ENCODE peak calls at places on chromosomes 7 and 10, in six cellular contexts. X, B, N, G, S and I are unnamed samples. For H3K27me3 and H3K4me1, the result is how much of the 10 kb centered on the place peaks cover.

GRCh38 chr7:11716185-11716584 is 115.8 kb downstream of the THSD7A start:
- DNase-seq in X (no peak), S (no peak), N (peak), B (no peak), G (no peak), I (peak)

GRCh38 chr7:100655908-100656674 is at the start of gene ACTL6B:
- DNase-seq in S (peak), X (peak), N (peak), B (peak), G (no peak), I (peak)

GRCh38 chr7:66927348-66927948 is 6.4 kb downstream of the TMEM248 start:
- DNase-seq in X (no peak), B (no peak), G (no peak), S (no peak), N (no peak), I (no peak)

GRCh38 chr7:152522551-152522950 is 86.7 kb upstream of the KMT2C start:
- DNase-seq in S (no peak), B (no peak), X (no peak), G (no peak), N (peak), I (peak)

GRCh38 chr10:6348091-6348862 is 145.5 kb downstream of the PFKFB3 start:
- DNase-seq in G (no peak), X (no peak), N (peak), S (peak), B (no peak), I (peak)

GRCh38 chr7:157548691-157549265 is 212.0 kb downstream of the DNAJB6 start:
- DNase-seq in G (no peak), B (no peak), X (no peak), S (no peak), N (no peak), I (no peak)

GRCh38 chr7:90266808-90267207 is 21.8 kb downstream of the CFAP69 start:
- DNase-seq in N (no peak), X (no peak), S (no peak), B (peak), G (no peak), I (no peak)

GRCh38 chr7:47651355-47652317 is 69.7 kb upstream of the TNS3 start:
- DNase-seq in N (no peak), B (peak), G (no peak), S (no peak), X (no peak), I (no peak)

GRCh38 chr7:44801890-44802289 is 5.4 kb downstream of the PPIA start:
- DNase-seq in X (no peak), S (no peak), B (peak), N (no peak), G (no peak), I (no peak)

GRCh38 chr7:134364619-134365037 is 47.9 kb upstream of the SLC35B4 start:
- DNase-seq in G (no peak), N (peak), X (no peak), B (peak), S (no peak), I (no peak)

GRCh38 chr7:74187915-74188675 is 13.9 kb downstream of the EIF4H start:
- DNase-seq in G (no peak), S (no peak), B (peak), X (no peak), N (no peak), I (no peak)

GRCh38 chr7:144508702-144509101 is 105.2 kb upstream of the NOBOX start:
- DNase-seq in S (no peak), X (no peak), B (no peak), G (no peak), N (no peak), I (no peak)

GRCh38 chr7:131186816-131187215 is 140.9 kb upstream of the MKLN1 start:
- DNase-seq in X (no peak), N (peak), G (no peak), S (no peak), B (no peak), I (peak)

GRCh38 chr10:121159670-121160069 is 308.5 kb downstream of the WDR11 start:
- DNase-seq in X (no peak), G (no peak), N (no peak), B (no peak), S (no peak), I (no peak)

GRCh38 chr10:3054816-3055202 is 12.5 kb upstream of the PFKP start:
- DNase-seq in N (no peak), S (no peak), B (no peak), G (no peak), X (no peak), I (no peak)

GRCh38 chr10:30415613-30416012 is 18.4 kb upstream of the MAP3K8 start:
- DNase-seq in S (no peak), G (no peak), N (no peak), B (no peak), X (no peak), I (no peak)

GRCh38 chr7:98630770-98631169 is 13.7 kb downstream of the NPTX2 start:
- DNase-seq in X (no peak), S (no peak), N (no peak), G (no peak), B (no peak), I (no peak)

GRCh38 chr7:7433736-7434260 is 101.9 kb downstream of the COL28A1 start:
- DNase-seq in B (peak), G (no peak), N (no peak), X (no peak), S (no peak), I (no peak)

GRCh38 chr10:1070939-1071338 is 14.8 kb downstream of the WDR37 start:
- DNase-seq in N (no peak), G (no peak), X (no peak), S (no peak), B (peak), I (no peak)

GRCh38 chr7:133081119-133081604 is 728 bp downstream of the CHCHD3 start:
- DNase-seq in G (no peak), B (no peak), S (no peak), X (peak), N (peak), I (peak)

GRCh38 chr10:94450782-94451181 is 48.4 kb downstream of the TBC1D12 start:
- DNase-seq in B (no peak), N (no peak), S (no peak), G (no peak), X (no peak), I (no peak)

GRCh38 chr10:121368347-121369025 is 229.8 kb downstream of the FGFR2 start:
- DNase-seq in B (no peak), X (peak), S (no peak), N (no peak), G (no peak), I (no peak)

GRCh38 chr7:92811158-92811557 is 25.2 kb downstream of the CDK6 start:
- DNase-seq in X (no peak), G (no peak), S (no peak), B (no peak), N (no peak), I (no peak)

GRCh38 chr10:60299961-60300883 is 89.5 kb downstream of the ANK3 start:
- DNase-seq in G (no peak), S (no peak), X (peak), B (peak), N (peak), I (peak)

GRCh38 chr10:52451817-52452216 is 137.7 kb downstream of the DKK1 start:
- DNase-seq in N (no peak), S (no peak), B (peak), G (no peak), X (no peak), I (no peak)

GRCh38 chr7:117372073-117372472 is 49.2 kb upstream of the WNT2 start:
- DNase-seq in X (no peak), B (no peak), N (no peak), S (no peak), G (no peak), I (no peak)
- H3K27me3 ChIP-seq in X (under half), B (under half), N (under half), S (under half), G (under half), I (under half)

GRCh38 chr10:58643029-58643428 is 130.4 kb downstream of the BICC1 start:
- DNase-seq in N (no peak), S (no peak), X (no peak), B (no peak), G (no peak), I (no peak)
- H3K4me1 ChIP-seq in N (under half), S (under half), X (under half), B (under half), G (under half), I (under half)

DNA sequence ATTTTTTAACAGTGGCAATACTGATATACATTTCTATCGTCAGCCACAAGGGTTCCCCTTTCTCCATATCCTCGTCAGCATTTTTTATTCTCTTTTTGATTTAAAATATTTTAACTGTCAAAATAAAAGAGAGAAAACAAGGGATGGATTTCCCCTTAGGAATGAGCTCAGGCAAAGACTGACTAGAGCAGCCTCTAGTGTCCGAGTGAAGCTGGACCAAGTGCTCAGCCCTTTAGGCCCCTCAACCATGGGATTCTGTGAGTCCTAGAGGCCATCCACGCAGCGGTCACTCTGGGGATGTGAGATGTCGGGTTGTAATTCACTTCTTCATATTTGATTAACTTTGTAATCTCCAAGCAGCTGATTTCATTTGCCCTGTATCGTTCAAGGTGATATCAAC is 137.4 kb upstream of the RNF32 start:
- DNase-seq in X (peak), G (no peak), N (no peak), S (no peak), B (peak), I (no peak)
- TF ChIP-seq CTCF in X (peak), G (no peak), N (no peak), S (no peak), B (peak), I (no peak)

GRCh38 chr10:44462338-44462914 is 77.5 kb upstream of the CXCL12 start:
- DNase-seq in S (no peak), X (no peak), B (no peak), G (no peak), N (no peak), I (no peak)
- H3K27me3 ChIP-seq in S (under half), X (under half), B (under half), G (under half), N (under half), I (under half)

GRCh38 chr7:18235819-18236218 is 208.2 kb upstream of the PRPS1L1 start:
- DNase-seq in B (no peak), S (no peak), N (no peak), G (no peak), X (no peak), I (no peak)
- H3K4me1 ChIP-seq in B (under half), S (under half), N (under half), G (under half), X (under half), I (under half)

GRCh38 chr7:38938589-38938988 is 29.6 kb upstream of the VPS41 start:
- DNase-seq in S (no peak), G (no peak), X (peak), N (no peak), B (no peak), I (no peak)
- TF ChIP-seq CTCF in S (no peak), G (no peak), X (no peak), N (no peak), B (no peak), I (no peak)

GRCh38 chr7:159112136-159113011 is 32.3 kb downstream of the VIPR2 start:
- DNase-seq in B (no peak), S (no peak), X (no peak), N (no peak), G (no peak), I (peak)
- H3K27me3 ChIP-seq in B (under half), S (under half), X (under half), N (under half), G (under half), I (under half)

GRCh38 chr10:119667562-119668328 is 16.6 kb downstream of the BAG3 start:
- DNase-seq in B (peak), S (peak), N (peak), G (no peak), X (peak), I (peak)
- H3K4me1 ChIP-seq in B (under half), S (half or more), N (under half), G (half or more), X (under half), I (under half)

GRCh38 chr10:124672181-124672638 is 72.0 kb downstream of the FAM53B start:
- DNase-seq in S (no peak), B (no peak), G (no peak), N (no peak), X (peak), I (no peak)

GRCh38 chr10:124669824-124670654 is 74.1 kb downstream of the FAM53B start:
- DNase-seq in G (no peak), X (no peak), N (no peak), B (no peak), S (no peak), I (no peak)

GRCh38 chr10:124670849-124671248 is 73.3 kb downstream of the FAM53B start:
- DNase-seq in N (peak), X (no peak), B (no peak), S (peak), G (no peak), I (no peak)

GRCh38 chr10:124669141-124669823 is 74.9 kb downstream of the FAM53B start:
- DNase-seq in N (no peak), B (no peak), G (no peak), S (no peak), X (no peak), I (no peak)

DNA sequence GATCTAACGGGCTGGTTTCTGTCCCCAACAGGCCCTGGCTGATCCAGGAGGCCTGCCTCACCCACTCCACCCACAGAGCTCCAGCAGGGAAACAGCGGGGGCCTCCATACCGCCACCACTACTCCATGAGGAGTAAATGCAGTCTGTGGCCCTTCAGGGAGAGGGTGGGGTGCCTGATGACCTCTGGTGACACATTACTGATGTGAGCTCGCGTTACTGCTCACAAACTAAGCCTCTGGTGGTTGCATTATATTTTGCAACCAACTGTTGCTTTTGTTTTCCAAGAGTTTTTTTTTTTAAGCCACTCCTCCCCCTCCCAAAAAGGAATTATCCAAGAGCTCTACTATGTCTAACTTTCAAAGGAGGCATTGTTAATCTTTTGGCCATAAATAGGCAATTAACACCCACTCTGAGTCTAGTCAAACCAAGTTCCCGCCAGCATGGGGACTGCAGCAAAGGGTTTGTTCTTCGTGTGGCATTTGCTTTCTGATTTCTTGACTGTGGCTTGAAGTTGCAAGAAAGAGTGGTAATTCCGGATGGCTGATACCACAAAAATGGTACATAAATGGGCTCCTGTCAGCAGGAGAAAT is 72.6 kb downstream of the FAM53B start:
- DNase-seq in X (peak), N (peak), S (no peak), G (no peak), B (no peak), I (no peak)
- TF ChIP-seq CTCF in X (peak), N (no peak), S (peak), G (no peak), B (no peak), I (peak)